ENCODE peak calls at places on chromosomes 4 and X, in six cellular contexts. One of them, this sample, is unnamed.

GRCh38 chrX:124573458-124573857 is 227.1 kb downstream of the SH2D1A start:
- DNase-seq in lung: no peak
- DNase-seq in Right ventricle myocardium superior: no peak
- DNase-seq in germinal center: no peak
- DNase-seq in naive thymus-derived CD4-positive, alpha-beta T cell: no peak
- DNase-seq in NCI-H1105: no peak
- DNase-seq in this sample: no peak

GRCh38 chr4:77172336-77172735 is 15.3 kb downstream of the CCNG2 start:
- DNase-seq in lung: no peak
- DNase-seq in Right ventricle myocardium superior: no peak
- DNase-seq in germinal center: no peak
- DNase-seq in naive thymus-derived CD4-positive, alpha-beta T cell: no peak
- DNase-seq in NCI-H1105: no peak
- DNase-seq in this sample: no peak

GRCh38 chr4:7857238-7857701 is 82.4 kb downstream of the AFAP1 start:
- DNase-seq in lung: no peak
- DNase-seq in Right ventricle myocardium superior: peak
- DNase-seq in germinal center: no peak
- DNase-seq in naive thymus-derived CD4-positive, alpha-beta T cell: no peak
- DNase-seq in NCI-H1105: no peak
- DNase-seq in this sample: no peak

GRCh38 chrX:12777670-12778069 is 13.5 kb upstream of the PRPS2 start:
- DNase-seq in lung: no peak
- DNase-seq in Right ventricle myocardium superior: no peak
- DNase-seq in germinal center: no peak
- DNase-seq in naive thymus-derived CD4-positive, alpha-beta T cell: no peak
- DNase-seq in NCI-H1105: no peak
- DNase-seq in this sample: no peak

GRCh38 chr4:102295153-102295862 is 50.0 kb downstream of the SLC39A8 start:
- DNase-seq in lung: no peak
- DNase-seq in Right ventricle myocardium superior: no peak
- DNase-seq in germinal center: no peak
- DNase-seq in naive thymus-derived CD4-positive, alpha-beta T cell: no peak
- DNase-seq in NCI-H1105: no peak
- DNase-seq in this sample: no peak

GRCh38 chr4:22515888-22516541 is at the start of gene ADGRA3:
- DNase-seq in lung: peak
- DNase-seq in Right ventricle myocardium superior: peak
- DNase-seq in germinal center: no peak
- DNase-seq in naive thymus-derived CD4-positive, alpha-beta T cell: peak
- DNase-seq in NCI-H1105: no peak
- DNase-seq in this sample: peak

GRCh38 chr4:636628-636950 is 11.2 kb downstream of the PDE6B start:
- DNase-seq in lung: no peak
- DNase-seq in Right ventricle myocardium superior: peak
- DNase-seq in germinal center: no peak
- DNase-seq in naive thymus-derived CD4-positive, alpha-beta T cell: no peak
- DNase-seq in NCI-H1105: no peak
- DNase-seq in this sample: no peak

GRCh38 chr4:127141857-127142256 is 490.9 kb upstream of the INTU start:
- DNase-seq in lung: no peak
- DNase-seq in Right ventricle myocardium superior: no peak
- DNase-seq in germinal center: no peak
- DNase-seq in naive thymus-derived CD4-positive, alpha-beta T cell: no peak
- DNase-seq in NCI-H1105: no peak
- DNase-seq in this sample: no peak

GRCh38 chr4:20219526-20219925 is 32.2 kb upstream of the SLIT2 start:
- DNase-seq in lung: no peak
- DNase-seq in Right ventricle myocardium superior: no peak
- DNase-seq in germinal center: no peak
- DNase-seq in naive thymus-derived CD4-positive, alpha-beta T cell: no peak
- DNase-seq in NCI-H1105: no peak
- DNase-seq in this sample: no peak

GRCh38 chr4:153936121-153936520 is 147.2 kb upstream of the SFRP2 start:
- DNase-seq in lung: no peak
- DNase-seq in Right ventricle myocardium superior: no peak
- DNase-seq in germinal center: no peak
- DNase-seq in naive thymus-derived CD4-positive, alpha-beta T cell: no peak
- DNase-seq in NCI-H1105: no peak
- DNase-seq in this sample: no peak

GRCh38 chr4:184267673-184268573 is 50.2 kb upstream of the ENPP6 start:
- DNase-seq in lung: peak
- DNase-seq in Right ventricle myocardium superior: peak
- DNase-seq in germinal center: peak
- DNase-seq in naive thymus-derived CD4-positive, alpha-beta T cell: peak
- DNase-seq in NCI-H1105: no peak
- DNase-seq in this sample: no peak

GRCh38 chr4:186227221-186227620 is at the start of gene KLKB1:
- DNase-seq in lung: no peak
- DNase-seq in Right ventricle myocardium superior: no peak
- DNase-seq in germinal center: no peak
- DNase-seq in naive thymus-derived CD4-positive, alpha-beta T cell: no peak
- DNase-seq in NCI-H1105: peak
- DNase-seq in this sample: no peak

GRCh38 chr4:56552273-56552672 is 46.7 kb downstream of the ARL9 start:
- DNase-seq in lung: no peak
- DNase-seq in Right ventricle myocardium superior: no peak
- DNase-seq in germinal center: no peak
- DNase-seq in naive thymus-derived CD4-positive, alpha-beta T cell: no peak
- DNase-seq in NCI-H1105: no peak
- DNase-seq in this sample: no peak

GRCh38 chr4:70187216-70187615 is 8.3 kb upstream of the ODAM start:
- DNase-seq in lung: no peak
- DNase-seq in Right ventricle myocardium superior: no peak
- DNase-seq in germinal center: no peak
- DNase-seq in naive thymus-derived CD4-positive, alpha-beta T cell: no peak
- DNase-seq in NCI-H1105: no peak
- DNase-seq in this sample: no peak

GRCh38 chr4:183532823-183533222 is 28.0 kb downstream of the ING2 start:
- DNase-seq in lung: no peak
- DNase-seq in Right ventricle myocardium superior: no peak
- DNase-seq in germinal center: no peak
- DNase-seq in naive thymus-derived CD4-positive, alpha-beta T cell: no peak
- DNase-seq in NCI-H1105: no peak
- DNase-seq in this sample: no peak

GRCh38 chr4:41430796-41431195 is 107.2 kb upstream of the LIMCH1 start:
- DNase-seq in lung: no peak
- DNase-seq in Right ventricle myocardium superior: no peak
- DNase-seq in germinal center: no peak
- DNase-seq in naive thymus-derived CD4-positive, alpha-beta T cell: no peak
- DNase-seq in NCI-H1105: no peak
- DNase-seq in this sample: no peak

GRCh38 chrX:115553171-115553570 is 7.8 kb upstream of the PLS3 start:
- DNase-seq in lung: no peak
- DNase-seq in Right ventricle myocardium superior: no peak
- DNase-seq in germinal center: no peak
- DNase-seq in naive thymus-derived CD4-positive, alpha-beta T cell: no peak
- DNase-seq in NCI-H1105: no peak
- DNase-seq in this sample: no peak

GRCh38 chrX:123361371-123361770 is 177.3 kb downstream of the GRIA3 start:
- DNase-seq in lung: no peak
- DNase-seq in Right ventricle myocardium superior: no peak
- DNase-seq in germinal center: no peak
- DNase-seq in naive thymus-derived CD4-positive, alpha-beta T cell: no peak
- DNase-seq in NCI-H1105: no peak
- DNase-seq in this sample: no peak

GRCh38 chr4:146342600-146343192 is 128.4 kb downstream of the REELD1 start:
- DNase-seq in lung: no peak
- DNase-seq in Right ventricle myocardium superior: no peak
- DNase-seq in germinal center: peak
- DNase-seq in naive thymus-derived CD4-positive, alpha-beta T cell: peak
- DNase-seq in NCI-H1105: peak
- DNase-seq in this sample: no peak

GRCh38 chrX:149472620-149473019 is 32.5 kb downstream of the IDS start:
- DNase-seq in lung: no peak
- DNase-seq in Right ventricle myocardium superior: no peak
- DNase-seq in germinal center: no peak
- DNase-seq in naive thymus-derived CD4-positive, alpha-beta T cell: no peak
- DNase-seq in NCI-H1105: no peak
- DNase-seq in this sample: no peak

GRCh38 chr4:93983133-93983532 is 154.6 kb downstream of the ATOH1 start:
- DNase-seq in lung: no peak
- DNase-seq in Right ventricle myocardium superior: no peak
- DNase-seq in germinal center: no peak
- DNase-seq in naive thymus-derived CD4-positive, alpha-beta T cell: no peak
- DNase-seq in NCI-H1105: no peak
- DNase-seq in this sample: no peak

GRCh38 chr4:56360071-56360470 is 27.2 kb downstream of the AASDH start:
- DNase-seq in lung: no peak
- DNase-seq in Right ventricle myocardium superior: no peak
- DNase-seq in germinal center: no peak
- DNase-seq in naive thymus-derived CD4-positive, alpha-beta T cell: no peak
- DNase-seq in NCI-H1105: no peak
- DNase-seq in this sample: no peak

GRCh38 chrX:85244411-85245210 is 820 bp downstream of the ZNF711 start:
- DNase-seq in lung: no peak
- DNase-seq in Right ventricle myocardium superior: no peak
- DNase-seq in germinal center: peak
- DNase-seq in naive thymus-derived CD4-positive, alpha-beta T cell: peak
- DNase-seq in NCI-H1105: peak
- DNase-seq in this sample: no peak

GRCh38 chr4:100017627-100018310 is 67.7 kb upstream of the H2AZ1 start:
- DNase-seq in lung: no peak
- DNase-seq in Right ventricle myocardium superior: no peak
- DNase-seq in germinal center: no peak
- DNase-seq in naive thymus-derived CD4-positive, alpha-beta T cell: no peak
- DNase-seq in NCI-H1105: no peak
- DNase-seq in this sample: no peak

GRCh38 chr4:86818211-86818610 is 31.0 kb downstream of the SLC10A6 start:
- DNase-seq in lung: no peak
- DNase-seq in Right ventricle myocardium superior: no peak
- DNase-seq in germinal center: no peak
- DNase-seq in naive thymus-derived CD4-positive, alpha-beta T cell: no peak
- DNase-seq in NCI-H1105: no peak
- DNase-seq in this sample: no peak

GRCh38 chr4:6476893-6477292 is 4.5 kb upstream of the PPP2R2C start:
- DNase-seq in lung: no peak
- DNase-seq in Right ventricle myocardium superior: no peak
- DNase-seq in germinal center: no peak
- DNase-seq in naive thymus-derived CD4-positive, alpha-beta T cell: no peak
- DNase-seq in NCI-H1105: no peak
- DNase-seq in this sample: no peak

GRCh38 chr4:87848622-87849351 is 16.0 kb downstream of the MEPE start:
- DNase-seq in lung: peak
- DNase-seq in Right ventricle myocardium superior: no peak
- DNase-seq in germinal center: peak
- DNase-seq in naive thymus-derived CD4-positive, alpha-beta T cell: peak
- DNase-seq in NCI-H1105: peak
- DNase-seq in this sample: peak

GRCh38 chrX:129606918-129607317 is 47.8 kb downstream of the APLN start:
- DNase-seq in lung: peak
- DNase-seq in Right ventricle myocardium superior: no peak
- DNase-seq in germinal center: peak
- DNase-seq in naive thymus-derived CD4-positive, alpha-beta T cell: peak
- DNase-seq in NCI-H1105: peak
- DNase-seq in this sample: peak

GRCh38 chr4:152063301-152064235 is 302.8 kb upstream of the GATB start:
- DNase-seq in lung: no peak
- DNase-seq in Right ventricle myocardium superior: no peak
- DNase-seq in germinal center: no peak
- DNase-seq in naive thymus-derived CD4-positive, alpha-beta T cell: peak
- DNase-seq in NCI-H1105: no peak
- DNase-seq in this sample: no peak

GRCh38 chr4:25795566-25796454 is 67.0 kb downstream of the SEL1L3 start:
- DNase-seq in lung: no peak
- DNase-seq in Right ventricle myocardium superior: no peak
- DNase-seq in germinal center: no peak
- DNase-seq in naive thymus-derived CD4-positive, alpha-beta T cell: no peak
- DNase-seq in NCI-H1105: no peak
- DNase-seq in this sample: no peak

GRCh38 chr4:174714393-174715211 is 114.4 kb downstream of the GLRA3 start:
- DNase-seq in lung: peak
- DNase-seq in Right ventricle myocardium superior: no peak
- DNase-seq in germinal center: peak
- DNase-seq in naive thymus-derived CD4-positive, alpha-beta T cell: no peak
- DNase-seq in NCI-H1105: no peak
- DNase-seq in this sample: no peak

GRCh38 chr4:38105475-38105874 is 145.3 kb downstream of the PTTG2 start:
- DNase-seq in lung: no peak
- DNase-seq in Right ventricle myocardium superior: no peak
- DNase-seq in germinal center: no peak
- DNase-seq in naive thymus-derived CD4-positive, alpha-beta T cell: no peak
- DNase-seq in NCI-H1105: no peak
- DNase-seq in this sample: no peak

GRCh38 chr4:128477540-128477939 is 189.9 kb upstream of the PGRMC2 start:
- DNase-seq in lung: no peak
- DNase-seq in Right ventricle myocardium superior: no peak
- DNase-seq in germinal center: no peak
- DNase-seq in naive thymus-derived CD4-positive, alpha-beta T cell: no peak
- DNase-seq in NCI-H1105: no peak
- DNase-seq in this sample: no peak

GRCh38 chrX:10761447-10761846 is 141.1 kb upstream of the MID1 start:
- DNase-seq in lung: no peak
- DNase-seq in Right ventricle myocardium superior: no peak
- DNase-seq in germinal center: no peak
- DNase-seq in naive thymus-derived CD4-positive, alpha-beta T cell: no peak
- DNase-seq in NCI-H1105: no peak
- DNase-seq in this sample: no peak

GRCh38 chr4:42306221-42307109 is 90.8 kb upstream of the SHISA3 start:
- DNase-seq in lung: no peak
- DNase-seq in Right ventricle myocardium superior: no peak
- DNase-seq in germinal center: no peak
- DNase-seq in naive thymus-derived CD4-positive, alpha-beta T cell: no peak
- DNase-seq in NCI-H1105: no peak
- DNase-seq in this sample: no peak

GRCh38 chr4:104966349-104967033 is 180.2 kb upstream of the TET2 start:
- DNase-seq in lung: peak
- DNase-seq in Right ventricle myocardium superior: no peak
- DNase-seq in germinal center: peak
- DNase-seq in naive thymus-derived CD4-positive, alpha-beta T cell: peak
- DNase-seq in NCI-H1105: no peak
- DNase-seq in this sample: no peak

GRCh38 chrX:13876652-13877051 is 59.8 kb upstream of the GPM6B start:
- DNase-seq in lung: no peak
- DNase-seq in Right ventricle myocardium superior: no peak
- DNase-seq in germinal center: no peak
- DNase-seq in naive thymus-derived CD4-positive, alpha-beta T cell: no peak
- DNase-seq in NCI-H1105: no peak
- DNase-seq in this sample: no peak

GRCh38 chrX:40012039-40012799 is 85.5 kb downstream of the BCOR start:
- DNase-seq in lung: no peak
- DNase-seq in Right ventricle myocardium superior: no peak
- DNase-seq in germinal center: no peak
- DNase-seq in naive thymus-derived CD4-positive, alpha-beta T cell: no peak
- DNase-seq in NCI-H1105: peak
- DNase-seq in this sample: no peak

GRCh38 chr4:5780831-5781480 is 70.0 kb downstream of the EVC start:
- DNase-seq in lung: no peak
- DNase-seq in Right ventricle myocardium superior: no peak
- DNase-seq in germinal center: no peak
- DNase-seq in naive thymus-derived CD4-positive, alpha-beta T cell: no peak
- DNase-seq in NCI-H1105: no peak
- DNase-seq in this sample: no peak

GRCh38 chrX:140090800-140091275 is 125.5 kb upstream of the CXorf66 start:
- DNase-seq in lung: no peak
- DNase-seq in Right ventricle myocardium superior: no peak
- DNase-seq in germinal center: no peak
- DNase-seq in naive thymus-derived CD4-positive, alpha-beta T cell: no peak
- DNase-seq in NCI-H1105: no peak
- DNase-seq in this sample: no peak

This sample was measured in hippocampal formation.